ENCODE peak calls at places on chromosome 22, in seven cellular contexts. One of them, this sample, is unnamed.

GRCh38 chr22:22955276-22955798 is 67.7 kb downstream of the IGLL5 start:
- DNase-seq in Peyer's patch: no peak
- DNase-seq in fibroblast of lung: no peak
- DNase-seq in foreskin keratinocyte: peak
- DNase-seq in WTC11: no peak
- DNase-seq in IMR-90: no peak
- DNase-seq in dorsolateral prefrontal cortex: no peak
- DNase-seq in this sample: no peak

GRCh38 chr22:27480487-27480886 is 321.1 kb downstream of the MN1 start:
- DNase-seq in Peyer's patch: no peak
- DNase-seq in fibroblast of lung: no peak
- DNase-seq in foreskin keratinocyte: no peak
- DNase-seq in WTC11: peak
- DNase-seq in IMR-90: no peak
- DNase-seq in dorsolateral prefrontal cortex: peak
- DNase-seq in this sample: no peak

GRCh38 chr22:42399315-42400271 is 32.6 kb downstream of the NFAM1 start:
- DNase-seq in Peyer's patch: peak
- DNase-seq in fibroblast of lung: no peak
- DNase-seq in foreskin keratinocyte: no peak
- DNase-seq in WTC11: peak
- DNase-seq in IMR-90: no peak
- DNase-seq in dorsolateral prefrontal cortex: no peak
- DNase-seq in this sample: no peak

GRCh38 chr22:29887358-29887757 is 4.4 kb downstream of the MTMR3 start:
- DNase-seq in Peyer's patch: no peak
- DNase-seq in fibroblast of lung: no peak
- DNase-seq in foreskin keratinocyte: no peak
- DNase-seq in WTC11: no peak
- DNase-seq in IMR-90: no peak
- DNase-seq in dorsolateral prefrontal cortex: no peak
- DNase-seq in this sample: no peak

GRCh38 chr22:22201925-22202343 is 42.7 kb upstream of the VPREB1 start:
- DNase-seq in Peyer's patch: no peak
- DNase-seq in fibroblast of lung: no peak
- DNase-seq in foreskin keratinocyte: no peak
- DNase-seq in WTC11: no peak
- DNase-seq in IMR-90: no peak
- DNase-seq in dorsolateral prefrontal cortex: no peak
- DNase-seq in this sample: no peak

GRCh38 chr22:50507421-50507990 is at the start of gene LMF2:
- DNase-seq in Peyer's patch: peak
- DNase-seq in fibroblast of lung: no peak
- DNase-seq in foreskin keratinocyte: no peak
- DNase-seq in WTC11: peak
- DNase-seq in IMR-90: no peak
- DNase-seq in dorsolateral prefrontal cortex: peak
- DNase-seq in this sample: peak

GRCh38 chr22:30460147-30460546 is 11.7 kb downstream of the SEC14L3 start:
- DNase-seq in Peyer's patch: no peak
- DNase-seq in fibroblast of lung: no peak
- DNase-seq in foreskin keratinocyte: no peak
- DNase-seq in WTC11: no peak
- DNase-seq in IMR-90: no peak
- DNase-seq in dorsolateral prefrontal cortex: no peak
- DNase-seq in this sample: no peak

GRCh38 chr22:33328789-33329296 is 270.7 kb upstream of the SYN3 start:
- DNase-seq in Peyer's patch: no peak
- DNase-seq in fibroblast of lung: peak
- DNase-seq in foreskin keratinocyte: peak
- DNase-seq in WTC11: no peak
- DNase-seq in IMR-90: peak
- DNase-seq in dorsolateral prefrontal cortex: no peak
- DNase-seq in this sample: no peak

GRCh38 chr22:22578702-22579424 is 19.8 kb upstream of the PRAME start:
- DNase-seq in Peyer's patch: no peak
- DNase-seq in fibroblast of lung: peak
- DNase-seq in foreskin keratinocyte: no peak
- DNase-seq in WTC11: no peak
- DNase-seq in IMR-90: peak
- DNase-seq in dorsolateral prefrontal cortex: no peak
- DNase-seq in this sample: no peak

GRCh38 chr22:30183861-30184278 is 62.7 kb downstream of the LIF start:
- DNase-seq in Peyer's patch: no peak
- DNase-seq in fibroblast of lung: peak
- DNase-seq in foreskin keratinocyte: no peak
- DNase-seq in WTC11: no peak
- DNase-seq in IMR-90: peak
- DNase-seq in dorsolateral prefrontal cortex: no peak
- DNase-seq in this sample: no peak

GRCh38 chr22:26669060-26669481 is 11.7 kb downstream of the MIAT start:
- DNase-seq in Peyer's patch: no peak
- DNase-seq in fibroblast of lung: peak
- DNase-seq in foreskin keratinocyte: no peak
- DNase-seq in WTC11: peak
- DNase-seq in IMR-90: peak
- DNase-seq in dorsolateral prefrontal cortex: no peak
- DNase-seq in this sample: no peak

GRCh38 chr22:49008682-49009235 is 818.9 kb downstream of the BRD1 start:
- DNase-seq in Peyer's patch: no peak
- DNase-seq in fibroblast of lung: no peak
- DNase-seq in foreskin keratinocyte: no peak
- DNase-seq in WTC11: no peak
- DNase-seq in IMR-90: no peak
- DNase-seq in dorsolateral prefrontal cortex: no peak
- DNase-seq in this sample: no peak

GRCh38 chr22:23786261-23786710 is 480 bp upstream of the SMARCB1 start:
- DNase-seq in Peyer's patch: no peak
- DNase-seq in fibroblast of lung: no peak
- DNase-seq in foreskin keratinocyte: no peak
- DNase-seq in WTC11: no peak
- DNase-seq in IMR-90: no peak
- DNase-seq in dorsolateral prefrontal cortex: no peak
- DNase-seq in this sample: no peak

GRCh38 chr22:19844423-19845368 is 10.0 kb downstream of the GNB1L start:
- DNase-seq in Peyer's patch: peak
- DNase-seq in fibroblast of lung: no peak
- DNase-seq in foreskin keratinocyte: no peak
- DNase-seq in WTC11: no peak
- DNase-seq in IMR-90: peak
- DNase-seq in dorsolateral prefrontal cortex: peak
- DNase-seq in this sample: no peak

GRCh38 chr22:48644997-48645396 is 1182.7 kb downstream of the BRD1 start:
- DNase-seq in Peyer's patch: no peak
- DNase-seq in fibroblast of lung: no peak
- DNase-seq in foreskin keratinocyte: no peak
- DNase-seq in WTC11: no peak
- DNase-seq in IMR-90: no peak
- DNase-seq in dorsolateral prefrontal cortex: no peak
- DNase-seq in this sample: no peak

GRCh38 chr22:43000441-43001175 is 14.3 kb downstream of the PACSIN2 start:
- DNase-seq in Peyer's patch: no peak
- DNase-seq in fibroblast of lung: peak
- DNase-seq in foreskin keratinocyte: no peak
- DNase-seq in WTC11: no peak
- DNase-seq in IMR-90: peak
- DNase-seq in dorsolateral prefrontal cortex: no peak
- DNase-seq in this sample: no peak

GRCh38 chr22:49904040-49904369 is 14.2 kb downstream of the ALG12 start:
- DNase-seq in Peyer's patch: no peak
- DNase-seq in fibroblast of lung: no peak
- DNase-seq in foreskin keratinocyte: no peak
- DNase-seq in WTC11: no peak
- DNase-seq in IMR-90: no peak
- DNase-seq in dorsolateral prefrontal cortex: no peak
- DNase-seq in this sample: no peak

DNA sequence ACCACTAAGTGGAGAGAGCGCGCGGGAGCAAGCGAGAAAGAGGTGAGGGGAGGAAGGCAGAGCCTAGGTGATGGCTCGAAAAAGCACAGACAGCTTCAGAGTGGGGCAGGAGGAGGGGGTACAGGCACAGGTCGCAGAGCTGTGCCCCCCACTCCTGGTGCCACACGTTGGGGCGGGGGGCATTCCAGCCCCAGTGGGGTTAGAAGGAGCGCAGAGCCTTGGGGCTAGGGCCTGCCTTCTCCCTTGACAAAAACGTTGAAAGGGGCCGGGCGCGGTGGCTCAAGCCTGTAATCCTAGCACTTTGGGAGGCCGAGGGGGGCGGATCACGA is 41.6 kb upstream of the ISX start:
- DNase-seq in Peyer's patch: no peak
- DNase-seq in fibroblast of lung: no peak
- DNase-seq in foreskin keratinocyte: no peak
- DNase-seq in WTC11: no peak
- DNase-seq in IMR-90: no peak
- DNase-seq in dorsolateral prefrontal cortex: no peak
- DNase-seq in this sample: no peak
- TF ChIP-seq CTCF in Peyer's patch: no peak
- TF ChIP-seq CTCF in fibroblast of lung: no peak
- TF ChIP-seq CTCF in foreskin keratinocyte: no peak
- TF ChIP-seq CTCF in WTC11: no peak
- TF ChIP-seq CTCF in IMR-90: no peak
- TF ChIP-seq CTCF in dorsolateral prefrontal cortex: no peak
- TF ChIP-seq CTCF in this sample: no peak

GRCh38 chr22:46966495-46966845 is 204.0 kb downstream of the TBC1D22A start:
- DNase-seq in Peyer's patch: no peak
- DNase-seq in fibroblast of lung: no peak
- DNase-seq in foreskin keratinocyte: no peak
- DNase-seq in WTC11: no peak
- DNase-seq in IMR-90: peak
- DNase-seq in dorsolateral prefrontal cortex: no peak
- DNase-seq in this sample: no peak

GRCh38 chr22:46963672-46964545 is 201.5 kb downstream of the TBC1D22A start:
- DNase-seq in Peyer's patch: no peak
- DNase-seq in fibroblast of lung: no peak
- DNase-seq in foreskin keratinocyte: no peak
- DNase-seq in WTC11: no peak
- DNase-seq in IMR-90: no peak
- DNase-seq in dorsolateral prefrontal cortex: no peak
- DNase-seq in this sample: no peak

GRCh38 chr22:46966846-46967245 is 204.4 kb downstream of the TBC1D22A start:
- DNase-seq in Peyer's patch: no peak
- DNase-seq in fibroblast of lung: no peak
- DNase-seq in foreskin keratinocyte: no peak
- DNase-seq in WTC11: no peak
- DNase-seq in IMR-90: no peak
- DNase-seq in dorsolateral prefrontal cortex: no peak
- DNase-seq in this sample: no peak

GRCh38 chr22:46965552-46966494 is 203.4 kb downstream of the TBC1D22A start:
- DNase-seq in Peyer's patch: no peak
- DNase-seq in fibroblast of lung: no peak
- DNase-seq in foreskin keratinocyte: no peak
- DNase-seq in WTC11: no peak
- DNase-seq in IMR-90: peak
- DNase-seq in dorsolateral prefrontal cortex: no peak
- DNase-seq in this sample: no peak

DNA sequence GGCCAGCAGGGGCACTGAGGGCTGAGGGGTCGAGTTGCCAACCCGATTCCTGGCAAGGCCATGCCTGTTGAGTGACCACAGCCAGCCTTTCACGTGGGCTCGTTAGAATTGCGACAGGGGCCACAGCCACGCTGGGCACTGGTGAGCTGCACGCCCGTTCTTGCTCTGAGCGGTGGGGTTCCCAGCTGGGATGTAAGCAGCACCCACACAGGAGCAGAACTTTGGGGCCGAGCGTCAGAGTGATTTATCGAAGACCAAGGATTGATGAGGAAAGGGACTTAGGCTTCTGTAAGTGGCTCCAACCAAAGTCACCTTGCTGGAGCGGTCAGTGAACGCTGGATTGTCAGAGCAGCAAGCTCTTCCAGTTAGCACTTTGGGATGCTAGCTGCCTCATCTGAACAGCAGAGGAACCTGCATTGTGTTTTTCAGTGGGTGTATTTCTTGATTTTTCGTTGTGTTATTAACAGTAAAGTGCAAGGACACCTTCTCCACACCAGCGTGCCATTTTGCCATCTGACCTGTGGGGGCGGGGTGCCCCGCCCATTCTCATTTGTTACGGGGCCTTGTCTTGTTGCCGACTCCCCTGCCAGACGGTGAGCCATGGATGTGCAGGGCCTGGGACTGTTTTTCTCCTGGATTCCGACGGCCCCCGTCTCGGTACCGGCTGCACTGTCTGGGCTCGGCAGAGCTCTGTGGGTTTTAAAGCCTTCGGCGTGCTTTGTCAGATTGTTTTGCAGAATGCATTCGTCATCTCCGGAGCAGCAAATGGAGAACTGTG is 202.5 kb downstream of the TBC1D22A start:
- DNase-seq in Peyer's patch: no peak
- DNase-seq in fibroblast of lung: no peak
- DNase-seq in foreskin keratinocyte: no peak
- DNase-seq in WTC11: no peak
- DNase-seq in IMR-90: no peak
- DNase-seq in dorsolateral prefrontal cortex: no peak
- DNase-seq in this sample: no peak
- TF ChIP-seq CTCF in Peyer's patch: no peak
- TF ChIP-seq CTCF in fibroblast of lung: no peak
- TF ChIP-seq CTCF in foreskin keratinocyte: no peak
- TF ChIP-seq CTCF in WTC11: no peak
- TF ChIP-seq CTCF in IMR-90: no peak
- TF ChIP-seq CTCF in dorsolateral prefrontal cortex: no peak
- TF ChIP-seq CTCF in this sample: no peak

GRCh38 chr22:36180038-36180880 is 19.7 kb upstream of the APOL3 start:
- DNase-seq in Peyer's patch: peak
- DNase-seq in fibroblast of lung: peak
- DNase-seq in foreskin keratinocyte: no peak
- DNase-seq in WTC11: peak
- DNase-seq in IMR-90: peak
- DNase-seq in dorsolateral prefrontal cortex: peak
- DNase-seq in this sample: peak

GRCh38 chr22:36180928-36181327 is 20.4 kb upstream of the APOL3 start:
- DNase-seq in Peyer's patch: no peak
- DNase-seq in fibroblast of lung: no peak
- DNase-seq in foreskin keratinocyte: no peak
- DNase-seq in WTC11: no peak
- DNase-seq in IMR-90: no peak
- DNase-seq in dorsolateral prefrontal cortex: no peak
- DNase-seq in this sample: no peak

GRCh38 chr22:36171941-36172340 is 11.4 kb upstream of the APOL3 start:
- DNase-seq in Peyer's patch: no peak
- DNase-seq in fibroblast of lung: no peak
- DNase-seq in foreskin keratinocyte: no peak
- DNase-seq in WTC11: no peak
- DNase-seq in IMR-90: no peak
- DNase-seq in dorsolateral prefrontal cortex: no peak
- DNase-seq in this sample: no peak

GRCh38 chr22:36177160-36177559 is 16.6 kb upstream of the APOL3 start:
- DNase-seq in Peyer's patch: no peak
- DNase-seq in fibroblast of lung: no peak
- DNase-seq in foreskin keratinocyte: no peak
- DNase-seq in WTC11: no peak
- DNase-seq in IMR-90: no peak
- DNase-seq in dorsolateral prefrontal cortex: no peak
- DNase-seq in this sample: no peak

GRCh38 chr22:36175892-36176291 is 15.3 kb upstream of the APOL3 start:
- DNase-seq in Peyer's patch: no peak
- DNase-seq in fibroblast of lung: no peak
- DNase-seq in foreskin keratinocyte: no peak
- DNase-seq in WTC11: no peak
- DNase-seq in IMR-90: no peak
- DNase-seq in dorsolateral prefrontal cortex: no peak
- DNase-seq in this sample: no peak
- TF ChIP-seq CTCF in Peyer's patch: no peak
- TF ChIP-seq CTCF in fibroblast of lung: no peak
- TF ChIP-seq CTCF in foreskin keratinocyte: peak
- TF ChIP-seq CTCF in WTC11: no peak
- TF ChIP-seq CTCF in IMR-90: no peak
- TF ChIP-seq CTCF in dorsolateral prefrontal cortex: no peak
- TF ChIP-seq CTCF in this sample: no peak

GRCh38 chr22:37401401-37401859 is 25.8 kb downstream of the ELFN2 start:
- DNase-seq in Peyer's patch: no peak
- DNase-seq in fibroblast of lung: peak
- DNase-seq in foreskin keratinocyte: no peak
- DNase-seq in WTC11: no peak
- DNase-seq in IMR-90: peak
- DNase-seq in dorsolateral prefrontal cortex: no peak
- DNase-seq in this sample: no peak
- TF ChIP-seq CTCF in Peyer's patch: no peak
- TF ChIP-seq CTCF in fibroblast of lung: no peak
- TF ChIP-seq CTCF in foreskin keratinocyte: no peak
- TF ChIP-seq CTCF in WTC11: no peak
- TF ChIP-seq CTCF in IMR-90: no peak
- TF ChIP-seq CTCF in dorsolateral prefrontal cortex: no peak
- TF ChIP-seq CTCF in this sample: no peak

This sample was measured in activated B cell treated with CpG ODN at 0.5 μM for 24 hours.